ENCODE peak calls at places on chromosomes 4 and X, in seven cellular contexts. F is H9, V is IMR-90, N is neuronal stem cell, E is mesendoderm, Q is H1, J is mesenchymal stem cell. W is an unnamed sample.

GRCh38 chr4:38943355-38943754 is 75.7 kb downstream of the FAM114A1 start:
- DNase-seq in F (no peak), V (peak; percentile 85), N (no peak), E (no peak), Q (no peak), J (peak; percentile 86), W (no peak)

GRCh38 chrX:119427024-119427794 is 28.1 kb downstream of the SLC25A43 start:
- DNase-seq in F (no peak), V (peak; percentile 34), N (no peak), E (no peak), Q (no peak), J (peak; percentile 18), W (no peak)

GRCh38 chrX:8981742-8982141 is 52.2 kb downstream of the FAM9B start:
- DNase-seq in F (no peak), V (peak; percentile 4), N (no peak), E (no peak), Q (no peak), J (no peak), W (no peak)

GRCh38 chrX:154540897-154541535 is 5.6 kb downstream of the G6PD start:
- DNase-seq in F (no peak), V (no peak), N (no peak), E (no peak), Q (no peak), J (no peak), W (no peak)

GRCh38 chr4:52234539-52235174 is 183.6 kb downstream of the SPATA18 start:
- DNase-seq in F (no peak), V (peak; percentile 37), N (peak; percentile 17), E (peak; percentile 60), Q (no peak), J (peak; percentile 61), W (peak; percentile 77)

GRCh38 chr4:114226968-114227760 is 247.7 kb upstream of the ARSJ start:
- DNase-seq in F (no peak), V (peak; percentile 34), N (no peak), E (no peak), Q (no peak), J (no peak), W (no peak)

GRCh38 chr4:3611778-3612177 is 79.6 kb upstream of the LRPAP1 start:
- DNase-seq in F (no peak), V (no peak), N (no peak), E (no peak), Q (no peak), J (no peak), W (no peak)

GRCh38 chr4:168197926-168198325 is 105.6 kb downstream of the ANXA10 start:
- DNase-seq in F (no peak), V (peak; percentile 6), N (no peak), E (no peak), Q (no peak), J (no peak), W (no peak)

GRCh38 chr4:114028071-114028470 is 48.6 kb upstream of the ARSJ start:
- DNase-seq in F (no peak), V (peak; percentile 9), N (no peak), E (no peak), Q (no peak), J (no peak), W (no peak)

GRCh38 chrX:47960400-47960799 is 43.4 kb downstream of the ZNF182 start:
- DNase-seq in F (no peak), V (no peak), N (no peak), E (no peak), Q (no peak), J (no peak), W (no peak)

GRCh38 chr4:88439161-88439760 is 17.7 kb upstream of the HERC5 start:
- DNase-seq in F (peak; percentile 64), V (no peak), N (no peak), E (peak; percentile 95), Q (peak; percentile 51), J (no peak), W (peak; percentile 72)

GRCh38 chr4:133711817-133712216 is 489.8 kb downstream of the PABPC4L start:
- DNase-seq in F (no peak), V (no peak), N (no peak), E (peak; percentile 45), Q (no peak), J (peak; percentile 1), W (peak; percentile 50)

GRCh38 chr4:111601671-111602070 is 543.6 kb upstream of the FAM241A start:
- DNase-seq in F (no peak), V (peak; percentile 5), N (no peak), E (no peak), Q (no peak), J (no peak), W (no peak)

GRCh38 chrX:675279-675886 is 44.8 kb downstream of the SHOX start:
- DNase-seq in F (no peak), V (no peak), N (no peak), E (peak; percentile 16), Q (no peak), J (no peak), W (no peak)

GRCh38 chrX:68196939-68197791 is 236.1 kb downstream of the OPHN1 start:
- DNase-seq in F (peak; percentile 37), V (peak; percentile 57), N (peak; percentile 35), E (peak; percentile 68), Q (no peak), J (peak; percentile 49), W (peak; percentile 85)

GRCh38 chrX:107483976-107484726 is 34.7 kb downstream of the FRMPD3 start:
- DNase-seq in F (peak; percentile 80), V (no peak), N (peak; percentile 8), E (peak; percentile 72), Q (no peak), J (peak; percentile 24), W (no peak)

GRCh38 chr4:8920969-8921368 is 49.3 kb upstream of the HMX1 start:
- DNase-seq in F (no peak), V (no peak), N (no peak), E (no peak), Q (no peak), J (no peak), W (no peak)

GRCh38 chrX:135424469-135424868 is 2.7 kb downstream of the SMIM10L2A start:
- DNase-seq in F (no peak), V (no peak), N (no peak), E (no peak), Q (no peak), J (no peak), W (no peak)

GRCh38 chrX:68681443-68681941 is 34.0 kb downstream of the STARD8 start:
- DNase-seq in F (no peak), V (peak; percentile 60), N (no peak), E (no peak), Q (no peak), J (peak; percentile 20), W (no peak)

GRCh38 chrX:154074199-154074598 is 23.3 kb downstream of the MECP2 start:
- DNase-seq in F (no peak), V (peak; percentile 73), N (no peak), E (peak; percentile 80), Q (no peak), J (peak; percentile 46), W (no peak)

GRCh38 chr4:147843162-147843561 is 111.3 kb downstream of the ARHGAP10 start:
- DNase-seq in F (peak; percentile 50), V (no peak), N (no peak), E (peak; percentile 75), Q (no peak), J (no peak), W (peak; percentile 58)

GRCh38 chrX:150690126-150690525 is 3.1 kb upstream of the MTMR1 start:
- DNase-seq in F (no peak), V (peak; percentile 92), N (no peak), E (no peak), Q (no peak), J (peak; percentile 59), W (peak; percentile 60)

GRCh38 chrX:57977992-57978391 is 67.7 kb upstream of the ZXDA start:
- DNase-seq in F (no peak), V (no peak), N (no peak), E (no peak), Q (no peak), J (no peak), W (no peak)

GRCh38 chr4:65139998-65140397 is 530.3 kb downstream of the EPHA5 start:
- DNase-seq in F (no peak), V (no peak), N (no peak), E (no peak), Q (no peak), J (no peak), W (peak; percentile 5)

GRCh38 chrX:46381630-46382029 is 163.6 kb downstream of the ZNF674 start:
- DNase-seq in F (peak; percentile 40), V (peak; percentile 17), N (peak; percentile 2), E (peak; percentile 35), Q (no peak), J (peak; percentile 10), W (peak; percentile 6)

GRCh38 chr4:25223770-25224375 is 10.0 kb upstream of the PI4K2B start:
- DNase-seq in F (peak; percentile 46), V (peak; percentile 22), N (peak; percentile 47), E (peak; percentile 88), Q (no peak), J (peak; percentile 30), W (peak; percentile 45)

GRCh38 chr4:27096142-27096824 is 235.6 kb downstream of the STIM2 start:
- DNase-seq in F (no peak), V (no peak), N (no peak), E (peak; percentile 29), Q (no peak), J (peak; percentile 8), W (no peak)
- H3K18ac ChIP-seq in F (no peak overlapping the region), V (no peak overlapping the region), N (peak overlapping the region; percentile 32), E (no peak overlapping the region), Q (peak overlapping the region; percentile 54), J (no peak overlapping the region), W (no peak overlapping the region)

GRCh38 chr4:33579951-33580350 is 2664.4 kb downstream of the ARAP2 start:
- DNase-seq in F (no peak), V (no peak), N (no peak), E (no peak), Q (no peak), J (no peak), W (no peak)

DNA sequence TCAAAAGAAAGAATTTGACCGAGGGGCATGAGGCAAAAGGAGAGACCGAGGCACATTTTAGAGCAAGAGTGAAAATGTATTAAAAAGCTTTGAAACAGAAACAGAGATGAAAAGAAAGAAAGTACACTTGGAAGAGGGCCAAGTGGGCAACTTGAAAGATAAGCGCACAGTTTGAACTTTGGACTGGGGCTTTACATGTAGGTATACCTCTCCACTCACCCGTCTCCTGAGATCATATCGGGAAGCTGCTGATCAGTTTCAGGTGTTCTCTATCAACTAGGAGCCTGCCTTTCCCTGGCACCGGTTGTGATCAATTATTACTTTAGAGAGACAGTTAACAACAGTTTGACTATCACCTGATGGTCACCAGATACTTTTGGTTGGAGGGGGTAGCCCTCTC is 2666.5 kb downstream of the ARAP2 start:
- DNase-seq in F (no peak), V (no peak), N (no peak), E (no peak), Q (no peak), J (no peak), W (no peak)
- H3K18ac ChIP-seq in F (no peak overlapping the region), V (no peak overlapping the region), N (no peak overlapping the region), E (no peak overlapping the region), Q (no peak overlapping the region), J (no peak overlapping the region), W (no peak overlapping the region)

DNA sequence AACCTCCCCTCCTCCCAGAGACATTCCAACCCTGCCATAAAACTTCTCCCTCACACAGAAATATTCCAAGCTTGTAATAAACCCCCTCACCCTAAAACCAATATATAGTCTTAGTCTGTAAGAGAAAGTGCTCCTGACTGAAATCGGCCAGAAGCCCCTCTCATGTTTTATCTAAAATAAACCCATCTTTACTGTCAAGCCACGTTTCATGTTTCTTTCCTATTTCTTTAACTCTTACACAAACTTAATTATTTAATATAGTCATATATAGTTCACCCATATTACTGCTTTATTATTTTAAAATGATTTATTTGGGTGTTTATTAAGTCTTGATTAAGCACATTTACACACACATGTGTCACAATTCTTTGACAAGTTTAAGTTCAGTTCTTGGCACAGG is 191.3 kb upstream of the AADAT start:
- DNase-seq in F (no peak), V (no peak), N (no peak), E (peak; percentile 15), Q (no peak), J (no peak), W (no peak)
- H3K18ac ChIP-seq in F (no peak overlapping the region), V (no peak overlapping the region), N (no peak overlapping the region), E (no peak overlapping the region), Q (no peak overlapping the region), J (no peak overlapping the region), W (no peak overlapping the region)

GRCh38 chr4:131450572-131451209 is 1698.4 kb upstream of the PCDH10 start:
- DNase-seq in F (no peak), V (no peak), N (no peak), E (no peak), Q (no peak), J (no peak), W (no peak)
- H3K18ac ChIP-seq in F (no peak overlapping the region), V (no peak overlapping the region), N (no peak overlapping the region), E (no peak overlapping the region), Q (no peak overlapping the region), J (no peak overlapping the region), W (no peak overlapping the region)

W was measured in trophoblast cell.